ENCODE peak calls at places on chromosome X, in nine cellular contexts. Y is H54, P is HCT116, Z is GM12892, S is gastrocnemius medialis, N is breast epithelium, D is esophagus squamous epithelium, W is A549, R is stomach. C is an unnamed sample.

GRCh38 chrX:24235084-24235710 is 78.7 kb downstream of the SUPT20HL2 start:
- DNase-seq in Y (no peak), P (no peak), Z (no peak), S (no peak), N (no peak), D (no peak), W (no peak), R (no peak), C (no peak)

GRCh38 chrX:102712967-102713677 is 874 bp downstream of the GPRASP2 start:
- DNase-seq in Y (peak), P (no peak), Z (peak), S (peak), N (peak), D (no peak), W (peak), R (peak), C (peak)

GRCh38 chrX:74286950-74287349 is 17.0 kb upstream of the ZCCHC13 start:
- DNase-seq in Y (no peak), P (no peak), Z (no peak), S (no peak), N (no peak), D (no peak), W (no peak), R (no peak), C (no peak)

GRCh38 chrX:10759400-10759799 is 139.0 kb upstream of the MID1 start:
- DNase-seq in Y (no peak), P (no peak), Z (no peak), S (no peak), N (no peak), D (no peak), W (no peak), R (no peak), C (no peak)

GRCh38 chrX:3713225-3713936 is at the start of gene PRKX:
- DNase-seq in Y (peak), P (no peak), Z (peak), S (no peak), N (no peak), D (peak), W (peak), R (peak), C (peak)

GRCh38 chrX:28124416-28124815 is 143.2 kb upstream of the DCAF8L1 start:
- DNase-seq in Y (no peak), P (no peak), Z (no peak), S (no peak), N (no peak), D (no peak), W (no peak), R (no peak), C (no peak)

GRCh38 chrX:7120578-7121219 is 26.8 kb upstream of the STS start:
- DNase-seq in Y (no peak), P (no peak), Z (no peak), S (no peak), N (no peak), D (no peak), W (no peak), R (no peak), C (no peak)

GRCh38 chrX:50054147-50054546 is 131.8 kb downstream of the CLCN5 start:
- DNase-seq in Y (no peak), P (no peak), Z (no peak), S (no peak), N (no peak), D (no peak), W (no peak), R (no peak), C (no peak)

GRCh38 chrX:56727531-56727930 is 1.5 kb upstream of the NBDY start:
- DNase-seq in Y (no peak), P (no peak), Z (no peak), S (no peak), N (no peak), D (no peak), W (no peak), R (no peak), C (no peak)

GRCh38 chrX:77749695-77750094 is 36.3 kb downstream of the ATRX start:
- DNase-seq in Y (no peak), P (no peak), Z (no peak), S (no peak), N (no peak), D (no peak), W (peak), R (no peak), C (no peak)

GRCh38 chrX:113212052-113212451 is 371.4 kb upstream of the AMOT start:
- DNase-seq in Y (no peak), P (no peak), Z (no peak), S (no peak), N (no peak), D (no peak), W (no peak), R (no peak), C (no peak)

GRCh38 chrX:110042521-110042920 is 39.6 kb downstream of the TMEM164 start:
- DNase-seq in Y (no peak), P (no peak), Z (no peak), S (no peak), N (no peak), D (no peak), W (no peak), R (no peak), C (no peak)
- TF ChIP-seq POLR2A in Y (no peak), P (no peak), Z (no peak), S (no peak), N (no peak), D (no peak), W (no peak), R (no peak), C (no peak)

GRCh38 chrX:109533631-109534030 is 3.0 kb upstream of the NXT2 start:
- DNase-seq in Y (no peak), P (no peak), Z (no peak), S (no peak), N (no peak), D (no peak), W (no peak), R (no peak), C (no peak)
- TF ChIP-seq POLR2A in Y (no peak), P (no peak), Z (no peak), S (no peak), N (no peak), D (no peak), W (no peak), R (no peak), C (no peak)

DNA sequence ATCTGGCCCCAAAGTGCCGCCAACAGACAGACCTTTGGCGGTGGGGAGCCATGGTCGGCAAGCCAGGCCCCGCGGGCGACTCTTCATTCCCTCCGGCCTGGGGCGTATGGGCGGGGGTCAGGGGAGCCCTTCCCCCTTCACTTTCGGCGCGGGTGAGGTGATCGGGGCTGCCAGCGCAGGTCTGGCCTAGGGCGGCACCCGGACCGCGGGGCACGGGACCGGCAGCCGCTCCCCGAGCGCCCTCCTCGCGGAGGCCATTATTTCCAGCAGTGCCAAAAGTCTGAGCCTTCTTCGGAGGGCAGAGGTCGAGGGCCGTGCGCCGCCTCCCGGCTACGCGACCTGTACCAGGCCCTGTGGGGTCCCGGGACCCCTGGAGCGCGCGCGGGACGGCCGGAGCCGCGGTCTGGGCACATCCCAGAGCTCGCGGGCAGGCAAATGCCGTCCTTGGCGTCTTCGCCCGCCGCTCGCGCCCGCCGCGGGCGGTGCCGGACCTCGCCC is 620 bp upstream of the KDM6A start:
- DNase-seq in Y (no peak), P (no peak), Z (peak), S (peak), N (peak), D (no peak), W (peak), R (peak), C (peak)
- TF ChIP-seq POLR2A in Y (peak), P (no peak), Z (no peak), S (no peak), N (no peak), D (no peak), W (peak), R (no peak), C (peak)

GRCh38 chrX:38806875-38807601 is 5.8 kb downstream of the MID1IP1 start:
- DNase-seq in Y (no peak), P (no peak), Z (no peak), S (no peak), N (no peak), D (no peak), W (no peak), R (no peak), C (peak)

GRCh38 chrX:38806054-38806389 is 4.8 kb downstream of the MID1IP1 start:
- DNase-seq in Y (no peak), P (no peak), Z (no peak), S (peak), N (no peak), D (no peak), W (peak), R (no peak), C (peak)

GRCh38 chrX:38803609-38804480 is 2.6 kb downstream of the MID1IP1 start:
- DNase-seq in Y (no peak), P (peak), Z (peak), S (peak), N (peak), D (peak), W (peak), R (peak), C (peak)

GRCh38 chrX:38804481-38805293 is 3.4 kb downstream of the MID1IP1 start:
- DNase-seq in Y (no peak), P (no peak), Z (no peak), S (no peak), N (peak), D (no peak), W (peak), R (peak), C (peak)

DNA sequence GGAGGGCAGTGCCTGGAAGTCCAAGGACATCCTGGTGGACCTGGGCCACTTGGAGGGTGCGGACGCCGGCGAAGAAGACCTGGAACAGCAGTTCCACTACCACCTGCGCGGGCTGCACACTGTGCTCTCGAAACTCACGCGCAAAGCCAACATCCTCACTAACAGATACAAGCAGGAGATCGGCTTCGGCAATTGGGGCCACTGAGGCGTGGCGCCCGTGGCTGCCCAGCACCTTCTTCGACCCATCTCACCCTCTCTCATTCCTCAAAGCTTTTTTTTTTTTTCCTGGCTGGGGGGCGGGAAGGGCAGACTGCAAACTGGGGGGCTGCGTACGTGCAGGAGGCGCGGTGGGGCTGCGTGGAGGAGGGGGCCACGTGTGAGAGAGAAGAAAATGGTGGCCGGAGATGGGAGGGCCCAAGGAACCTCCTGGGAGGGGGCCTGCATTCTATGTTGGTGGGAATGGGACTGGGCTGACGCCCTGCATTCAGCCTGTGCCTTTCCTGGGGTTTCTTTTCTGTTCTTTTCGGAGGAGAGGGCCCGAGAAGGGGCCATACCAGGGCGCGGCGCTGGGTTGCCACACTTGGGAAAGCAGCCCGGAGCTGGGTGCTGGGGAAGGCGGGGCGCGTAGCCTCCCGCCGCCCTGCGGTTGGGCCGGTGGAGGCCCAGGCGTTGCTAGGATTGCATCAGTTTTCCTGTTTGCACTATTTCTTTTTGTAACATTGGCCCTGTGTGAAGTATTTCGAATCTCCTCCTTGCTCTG is 4.2 kb downstream of the MID1IP1 start:
- DNase-seq in Y (no peak), P (no peak), Z (peak), S (peak), N (peak), D (no peak), W (peak), R (peak), C (peak)
- TF ChIP-seq POLR2A in Y (no peak), P (no peak), Z (peak), S (peak), N (peak), D (no peak), W (no peak), R (no peak), C (peak)

DNA sequence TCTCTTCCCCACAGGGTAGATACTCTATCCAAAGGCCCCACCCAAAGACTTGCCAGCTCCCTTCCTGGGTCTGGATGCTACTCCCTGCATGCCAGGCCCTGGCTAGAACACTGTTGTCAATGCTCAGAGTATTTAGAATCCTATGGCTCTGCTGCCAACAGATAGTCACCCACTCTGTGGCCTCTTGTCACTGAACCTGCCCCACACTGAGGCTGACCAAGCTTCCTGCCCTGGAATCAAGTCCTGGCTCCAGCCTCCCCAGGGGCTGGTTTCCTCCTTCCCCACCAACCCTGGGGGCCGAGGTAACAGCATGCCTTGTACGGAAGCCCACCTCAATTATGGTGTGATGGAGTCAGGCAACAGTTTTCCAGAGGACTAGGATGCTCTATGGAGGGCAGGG is 63.3 kb downstream of the EFNB1 start:
- DNase-seq in Y (no peak), P (no peak), Z (no peak), S (no peak), N (no peak), D (no peak), W (no peak), R (no peak), C (no peak)
- TF ChIP-seq POLR2A in Y (no peak), P (no peak), Z (no peak), S (no peak), N (no peak), D (no peak), W (no peak), R (no peak), C (no peak)

GRCh38 chrX:9703406-9703805 is 62.2 kb downstream of the GPR143 start:
- DNase-seq in Y (no peak), P (no peak), Z (no peak), S (no peak), N (no peak), D (no peak), W (no peak), R (no peak), C (no peak)
- TF ChIP-seq POLR2A in Y (no peak), P (no peak), Z (no peak), S (no peak), N (no peak), D (no peak), W (no peak), R (no peak), C (no peak)

GRCh38 chrX:12871181-12871580 is 4.3 kb downstream of the TLR7 start:
- DNase-seq in Y (no peak), P (no peak), Z (no peak), S (no peak), N (no peak), D (no peak), W (no peak), R (no peak), C (no peak)

GRCh38 chrX:12874599-12874998 is 7.7 kb downstream of the TLR7 start:
- DNase-seq in Y (no peak), P (no peak), Z (no peak), S (no peak), N (no peak), D (no peak), W (no peak), R (no peak), C (no peak)

GRCh38 chrX:12868747-12869146 is 1.9 kb downstream of the TLR7 start:
- DNase-seq in Y (no peak), P (no peak), Z (no peak), S (no peak), N (no peak), D (no peak), W (no peak), R (no peak), C (no peak)

GRCh38 chrX:12877386-12877785 is 10.5 kb downstream of the TLR7 start:
- DNase-seq in Y (no peak), P (no peak), Z (no peak), S (no peak), N (no peak), D (no peak), W (no peak), R (no peak), C (no peak)

DNA sequence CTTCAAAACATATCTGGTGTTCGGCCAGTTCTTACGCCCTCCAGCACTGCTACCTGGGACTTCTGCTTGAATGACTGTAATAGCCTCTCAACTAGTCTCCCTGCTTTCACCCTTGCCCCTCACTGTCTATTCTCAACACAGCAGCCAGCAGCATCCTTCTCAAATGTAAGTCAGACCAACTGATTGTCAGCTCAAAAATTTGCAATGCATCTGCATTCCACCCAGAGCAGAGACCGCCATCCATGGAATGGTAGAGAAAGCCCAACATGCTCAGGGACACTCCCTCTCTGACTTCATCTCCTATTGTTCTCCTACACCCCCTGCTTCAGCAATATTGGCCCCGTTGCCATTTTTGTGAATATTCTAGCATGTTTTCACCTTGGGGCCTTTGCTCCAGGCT is 5.9 kb downstream of the TLR7 start:
- DNase-seq in Y (no peak), P (no peak), Z (no peak), S (no peak), N (no peak), D (no peak), W (no peak), R (no peak), C (no peak)
- TF ChIP-seq POLR2A in Y (no peak), P (no peak), Z (no peak), S (no peak), N (no peak), D (no peak), W (no peak), R (no peak), C (no peak)

DNA sequence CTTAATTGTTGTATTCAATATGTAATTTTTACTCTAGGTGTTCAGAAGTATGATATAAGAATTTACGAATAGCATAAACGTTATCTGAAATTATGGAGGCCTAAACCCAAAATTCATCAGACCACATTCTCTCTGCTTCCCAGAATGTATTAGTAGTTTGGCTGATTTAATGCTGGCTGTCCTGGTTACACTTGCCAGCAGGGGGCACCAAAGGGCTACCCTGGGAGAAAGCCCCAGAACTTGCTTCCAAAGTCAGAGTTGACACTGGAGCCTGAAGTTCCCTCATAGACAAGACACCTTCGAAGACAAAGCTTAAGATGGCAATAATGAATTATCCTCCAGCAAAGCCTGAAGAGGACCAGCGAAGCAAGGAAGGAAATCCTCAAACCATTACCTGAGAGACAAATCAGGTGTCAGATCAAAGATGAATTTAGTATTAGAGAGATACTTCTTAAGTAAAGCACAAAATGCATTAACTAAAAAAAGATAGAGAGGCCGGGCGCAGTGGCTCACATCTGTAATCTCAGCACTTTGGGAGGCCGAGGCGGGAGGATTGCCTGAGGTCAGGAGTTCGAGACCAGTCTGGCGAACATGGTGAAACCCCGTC is 11.3 kb upstream of the ANOS1 start:
- DNase-seq in Y (no peak), P (no peak), Z (no peak), S (no peak), N (no peak), D (no peak), W (no peak), R (peak), C (peak)
- TF ChIP-seq POLR2A in Y (no peak), P (no peak), Z (no peak), S (no peak), N (no peak), D (no peak), W (no peak), R (no peak), C (no peak)

GRCh38 chrX:118975831-118976598 is 1.6 kb downstream of the LONRF3 start:
- DNase-seq in Y (peak), P (no peak), Z (peak), S (peak), N (peak), D (no peak), W (peak), R (peak), C (no peak)
- TF ChIP-seq POLR2A in Y (no peak), P (no peak), Z (no peak), S (peak), N (no peak), D (no peak), W (no peak), R (no peak), C (no peak)

DNA sequence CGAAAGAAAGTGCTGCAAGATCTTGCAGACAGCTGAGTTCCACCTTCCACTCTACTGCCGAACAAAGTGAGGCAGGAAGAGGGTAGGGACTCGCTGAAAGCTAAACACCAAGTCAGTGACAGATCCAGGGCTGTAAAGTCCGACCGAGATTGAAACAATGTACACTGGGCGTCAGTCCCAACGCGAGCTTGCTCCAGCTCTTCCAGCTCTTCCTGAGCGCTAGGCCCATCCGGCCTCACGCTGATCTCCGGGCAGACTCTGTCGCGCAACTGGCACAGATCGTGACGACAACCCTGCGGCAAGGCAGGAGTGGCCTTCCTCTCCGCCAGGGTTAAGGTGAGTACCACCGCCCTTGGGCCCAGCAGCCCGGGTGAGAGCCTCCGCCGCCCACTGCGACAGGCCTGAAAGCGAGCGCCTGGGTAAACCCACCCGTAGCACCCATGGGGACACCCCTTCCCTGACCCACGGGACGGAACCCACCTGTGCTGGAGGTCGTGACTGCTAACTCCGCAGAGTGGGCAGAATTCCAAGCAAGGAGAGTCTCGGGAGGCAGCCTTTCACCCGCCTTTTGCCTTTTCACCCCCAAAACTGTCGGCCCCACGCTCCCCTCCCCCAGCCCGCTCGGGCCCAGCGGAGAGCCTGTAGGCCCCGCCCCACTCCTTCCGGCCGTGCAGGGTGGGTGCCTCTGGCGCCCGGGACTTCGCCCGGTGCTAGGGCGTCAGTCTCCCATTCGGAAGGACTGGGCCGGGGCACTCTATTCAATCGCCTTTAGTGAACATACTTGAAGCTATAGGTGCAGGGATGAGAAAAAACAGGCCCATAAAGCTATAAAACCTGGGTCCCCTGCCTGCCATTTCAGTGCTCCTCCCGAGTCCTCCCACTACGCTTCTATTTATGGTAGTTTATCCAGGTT is at the start of gene TMLHE:
- DNase-seq in Y (peak), P (peak), Z (peak), S (peak), N (peak), D (no peak), W (peak), R (peak), C (peak)
- TF ChIP-seq POLR2A in Y (peak), P (peak), Z (peak), S (no peak), N (no peak), D (no peak), W (peak), R (no peak), C (peak)

C was measured in erythroblast.